ENCODE peak calls at places on chromosomes 5 and 9, in four cellular contexts. Z, N, Q and U are unnamed samples.

GRCh38 chr5:175059687-175060194 is 335.4 kb downstream of the MSX2 start:
- DNase-seq in Z (peak), N (no peak), Q (no peak), U (peak)

GRCh38 chr5:56259002-56259511 is 25.9 kb upstream of the ANKRD55 start:
- DNase-seq in Q (no peak), Z (no peak), N (peak), U (no peak)

GRCh38 chr5:163649522-163649921 is 144.1 kb downstream of the MAT2B start:
- DNase-seq in Q (peak), Z (no peak), N (no peak), U (no peak)

GRCh38 chr9:82604947-82605656 is 457.8 kb downstream of the RASEF start:
- DNase-seq in N (no peak), Z (no peak), Q (no peak), U (no peak)

GRCh38 chr5:115262066-115262404 is 642 bp downstream of the PGGT1B start:
- DNase-seq in Q (no peak), Z (no peak), N (peak), U (no peak)

GRCh38 chr5:138789771-138790242 is 36.6 kb downstream of the CTNNA1 start:
- DNase-seq in N (peak), Z (no peak), Q (no peak), U (no peak)

GRCh38 chr5:116795189-116795588 is 220.6 kb upstream of the SEMA6A start:
- DNase-seq in N (no peak), Q (no peak), Z (no peak), U (no peak)

GRCh38 chr9:129558551-129559505 is 62.1 kb downstream of the C9orf50 start:
- DNase-seq in Q (peak), N (no peak), Z (no peak), U (no peak)

GRCh38 chr9:84357235-84357634 is 16.7 kb upstream of the SLC28A3 start:
- DNase-seq in Z (no peak), N (no peak), Q (no peak), U (no peak)

GRCh38 chr5:141349917-141350619 is at the start of gene PCDHGB1:
- DNase-seq in N (peak), Z (peak), Q (peak), U (peak)

GRCh38 chr5:134051305-134051704 is 46.5 kb upstream of the VDAC1 start:
- DNase-seq in Q (no peak), N (no peak), Z (no peak), U (no peak)

GRCh38 chr9:2729003-2729402 is 11.7 kb downstream of the KCNV2 start:
- DNase-seq in Z (no peak), N (no peak), Q (no peak), U (no peak)

GRCh38 chr9:127838375-127839078 is 15.9 kb downstream of the ENG start:
- DNase-seq in N (peak), Z (peak), Q (no peak), U (peak)

GRCh38 chr5:177432143-177432904 is 5.8 kb downstream of the GRK6 start:
- DNase-seq in Z (peak), Q (no peak), N (no peak), U (peak)

GRCh38 chr9:9108641-9109040 is 1309.1 kb upstream of the DMAC1 start:
- DNase-seq in Z (no peak), Q (no peak), N (no peak), U (no peak)

GRCh38 chr5:147851578-147851977 is 20.1 kb upstream of the SPINK1 start:
- DNase-seq in Q (no peak), Z (no peak), N (no peak), U (no peak)

GRCh38 chr9:24293391-24293790 is 252.3 kb downstream of the IZUMO3 start:
- DNase-seq in N (no peak), Q (no peak), Z (no peak), U (no peak)

GRCh38 chr5:10090074-10090473 is 159.6 kb downstream of the ATPSCKMT start:
- DNase-seq in N (no peak), Q (no peak), Z (no peak), U (no peak)

GRCh38 chr5:10351882-10352395 is 1.6 kb upstream of the MARCHF6 start:
- DNase-seq in N (no peak), Z (no peak), Q (no peak), U (no peak)

GRCh38 chr5:119515192-119515591 is 62.9 kb downstream of the HSD17B4 start:
- DNase-seq in N (no peak), Z (no peak), Q (no peak), U (no peak)

GRCh38 chr5:125659316-125660071 is 763.7 kb upstream of the GRAMD2B start:
- DNase-seq in N (no peak), Z (no peak), Q (no peak), U (no peak)

GRCh38 chr9:88197016-88197415 is 58.7 kb upstream of the SPATA31C2 start:
- DNase-seq in Z (no peak), N (no peak), Q (peak), U (no peak)

GRCh38 chr5:82259172-82259800 is 18.9 kb downstream of the RPS23 start:
- DNase-seq in N (peak), Q (no peak), Z (no peak), U (no peak)

GRCh38 chr9:79610019-79610760 is 38.4 kb downstream of the TLE4 start:
- DNase-seq in Z (no peak), Q (no peak), N (peak), U (no peak)

GRCh38 chr9:31868830-31869229 is 515.6 kb upstream of the ACO1 start:
- DNase-seq in Q (no peak), N (no peak), Z (peak), U (no peak)

GRCh38 chr9:107973451-107973850 is 483.9 kb upstream of the KLF4 start:
- DNase-seq in Q (no peak), N (no peak), Z (no peak), U (no peak)